ENCODE peak calls at places on chromosomes 5 and 9, in seven cellular contexts. Y is stimulated activated CD4-positive, alpha-beta T cell treated with anti-CD3 and anti-CD28 coated beads, Interleukin-2, amount 100 ng/mL, for 24 hours; X is dorsolateral prefrontal cortex; P is fibroblast of mammary gland; H is lower leg skin; F is T-helper 2 cell; T is activated CD4-positive, alpha-beta T cell treated with anti-CD3 and anti-CD28 coated beads for 48 hours. G is an unnamed sample.

GRCh38 chr5:21391506-21391905 is 1403.5 kb upstream of the CDH18 start:
- DNase-seq in Y (no peak), X (no peak), P (peak; percentile 16), H (no peak), F (no peak), T (no peak), G (no peak)

GRCh38 chr5:36505021-36505420 is 101.4 kb upstream of the SLC1A3 start:
- DNase-seq in Y (no peak), X (no peak), P (no peak), H (no peak), F (no peak), T (no peak), G (no peak)

GRCh38 chr5:57445006-57445714 is 37.5 kb downstream of the ACTBL2 start:
- DNase-seq in Y (no peak), X (no peak), P (no peak), H (no peak), F (no peak), T (no peak), G (no peak)

GRCh38 chr5:90554358-90555006 is 4.1 kb upstream of the ADGRV1 start:
- DNase-seq in Y (no peak), X (no peak), P (no peak), H (no peak), F (no peak), T (no peak), G (no peak)

GRCh38 chr5:73564644-73565165 is 734 bp downstream of the ANKRA2 start:
- DNase-seq in Y (peak; percentile 23), X (no peak), P (peak; percentile 26), H (no peak), F (no peak), T (peak; percentile 26), G (no peak)

GRCh38 chr9:92740969-92741368 is 23.7 kb downstream of the BICD2 start:
- DNase-seq in Y (no peak), X (no peak), P (no peak), H (no peak), F (no peak), T (no peak), G (no peak)

GRCh38 chr9:113350338-113350672 is 964 bp downstream of the BSPRY start:
- DNase-seq in Y (no peak), X (no peak), P (no peak), H (no peak), F (no peak), T (peak; percentile 32), G (no peak)

GRCh38 chr5:151214614-151215545 is 9.0 kb downstream of the CCDC69 start:
- DNase-seq in Y (no peak), X (no peak), P (no peak), H (peak; percentile 74), F (no peak), T (peak; percentile 25), G (no peak)

GRCh38 chr9:78054180-78054579 is 22.6 kb upstream of the GNAQ start:
- DNase-seq in Y (no peak), X (no peak), P (no peak), H (no peak), F (no peak), T (peak; percentile 48), G (no peak)

GRCh38 chr9:8734760-8735159 is 935.2 kb upstream of the DMAC1 start:
- DNase-seq in Y (no peak), X (no peak), P (no peak), H (no peak), F (no peak), T (no peak), G (no peak)

GRCh38 chr5:95471922-95472321 is 80.8 kb downstream of the FAM81B start:
- DNase-seq in Y (no peak), X (no peak), P (peak; percentile 41), H (no peak), F (no peak), T (no peak), G (peak; percentile 85)

GRCh38 chr9:136160321-136160938 is 41.8 kb upstream of the TMEM250 start:
- DNase-seq in Y (no peak), X (no peak), P (no peak), H (no peak), F (no peak), T (no peak), G (no peak)

GRCh38 chr5:115773010-115773580 is 43.4 kb downstream of the CDO1 start:
- DNase-seq in Y (no peak), X (no peak), P (peak; percentile 14), H (no peak), F (no peak), T (no peak), G (peak; percentile 89)

GRCh38 chr5:40973364-40974004 is 64.2 kb downstream of the C7 start:
- DNase-seq in Y (no peak), X (no peak), P (no peak), H (no peak), F (no peak), T (no peak), G (no peak)

GRCh38 chr9:96109718-96110351 is 192.1 kb downstream of the HSD17B3 start:
- DNase-seq in Y (no peak), X (no peak), P (peak; percentile 59), H (no peak), F (no peak), T (no peak), G (no peak)

GRCh38 chr5:173775692-173776135 is 112.4 kb upstream of the CPEB4 start:
- DNase-seq in Y (no peak), X (peak; percentile 30), P (no peak), H (no peak), F (no peak), T (no peak), G (no peak)

GRCh38 chr9:130627051-130627450 is 37.3 kb upstream of the PRDM12 start:
- DNase-seq in Y (no peak), X (peak; percentile 29), P (no peak), H (peak; percentile 68), F (no peak), T (no peak), G (no peak)

GRCh38 chr5:142287096-142287972 is 37.5 kb downstream of the SPRY4 start:
- DNase-seq in Y (no peak), X (no peak), P (no peak), H (no peak), F (no peak), T (no peak), G (no peak)

GRCh38 chr9:87581513-87581912 is 83.8 kb downstream of the DAPK1 start:
- DNase-seq in Y (no peak), X (no peak), P (peak; percentile 77), H (no peak), F (no peak), T (no peak), G (peak; percentile 42)

GRCh38 chr9:92603100-92603499 is 66.8 kb downstream of the IPPK start:
- DNase-seq in Y (no peak), X (no peak), P (no peak), H (peak; percentile 37), F (no peak), T (no peak), G (no peak)

GRCh38 chr9:98771209-98771874 is 25.0 kb downstream of the ANKS6 start:
- DNase-seq in Y (no peak), X (no peak), P (no peak), H (no peak), F (no peak), T (no peak), G (no peak)

GRCh38 chr9:93316726-93317494 is 133.0 kb downstream of the WNK2 start:
- DNase-seq in Y (no peak), X (no peak), P (no peak), H (peak; percentile 76), F (no peak), T (peak; percentile 1), G (no peak)

GRCh38 chr5:93681432-93681831 is 60.0 kb downstream of the POU5F2 start:
- DNase-seq in Y (no peak), X (no peak), P (peak; percentile 8), H (no peak), F (no peak), T (no peak), G (no peak)

GRCh38 chr5:170563808-170564207 is 60.0 kb downstream of the KCNIP1 start:
- DNase-seq in Y (no peak), X (no peak), P (no peak), H (peak; percentile 65), F (no peak), T (no peak), G (no peak)

GRCh38 chr9:35515766-35516165 is 25.9 kb downstream of the RUSC2 start:
- DNase-seq in Y (no peak), X (no peak), P (peak; percentile 31), H (no peak), F (no peak), T (no peak), G (no peak)

GRCh38 chr5:16661713-16662112 is 44.9 kb upstream of the RETREG1 start:
- DNase-seq in Y (no peak), X (no peak), P (no peak), H (no peak), F (no peak), T (no peak), G (no peak)

GRCh38 chr9:113533335-113534225 is 70.1 kb downstream of the RGS3 start:
- DNase-seq in Y (no peak), X (no peak), P (no peak), H (peak; percentile 67), F (no peak), T (no peak), G (no peak)

GRCh38 chr5:9126490-9126889 is 419.4 kb downstream of the SEMA5A start:
- DNase-seq in Y (no peak), X (no peak), P (no peak), H (no peak), F (no peak), T (no peak), G (no peak)

GRCh38 chr9:71179183-71179582 is 57.8 kb upstream of the TRPM3 start:
- DNase-seq in Y (no peak), X (no peak), P (no peak), H (no peak), F (no peak), T (no peak), G (no peak)

GRCh38 chr5:43603535-43604363 is 769 bp downstream of the NNT start:
- DNase-seq in Y (peak; percentile 72), X (peak; percentile 58), P (peak; percentile 49), H (peak; percentile 91), F (peak; percentile 60), T (peak; percentile 83), G (peak; percentile 92)

GRCh38 chr5:55313870-55314617 is 6.3 kb downstream of the MTREX start:
- DNase-seq in Y (no peak), X (no peak), P (no peak), H (no peak), F (no peak), T (no peak), G (no peak)

GRCh38 chr5:157719231-157719630 is 12.0 kb upstream of the THG1L start:
- DNase-seq in Y (no peak), X (no peak), P (no peak), H (no peak), F (no peak), T (no peak), G (no peak)

GRCh38 chr9:137023157-137023556 is 4.9 kb downstream of the ABCA2 start:
- DNase-seq in Y (no peak), X (no peak), P (no peak), H (no peak), F (no peak), T (no peak), G (no peak)